ENCODE peak calls at places on chromosome 17, in eight cellular contexts. B is left ventricle myocardium inferior; U is stimulated activated CD4-positive, alpha-beta T cell treated with anti-CD3 and anti-CD28 coated beads, TNF-alpha, amount 100 ng/mL, for 1 hour; H is effector memory CD8-positive, alpha-beta T cell; J is activated naive CD4-positive, alpha-beta T cell treated with anti-CD3 and anti-CD28 coated beads for 36 hours; F is amygdala; Z is RWPE2; E is HCEC 1CT. Y is an unnamed sample.

GRCh38 chr17:17886747-17887146 is 50.0 kb upstream of the SREBF1 start:
- DNase-seq in U (no peak), F (no peak), B (no peak), J (no peak), H (no peak), E (no peak), Z (no peak), Y (no peak)

GRCh38 chr17:41792835-41793748 is 6.6 kb upstream of the JUP start:
- DNase-seq in H (no peak), Z (peak), F (no peak), U (no peak), J (peak), E (no peak), B (peak), Y (no peak)

GRCh38 chr17:7313028-7313889 is 1.9 kb downstream of the GPS2 start:
- DNase-seq in B (no peak), H (no peak), U (no peak), E (no peak), F (no peak), Z (no peak), J (no peak), Y (no peak)

GRCh38 chr17:39002991-39003715 is 36.0 kb upstream of the FBXO47 start:
- DNase-seq in J (peak), F (no peak), H (peak), E (no peak), Z (no peak), U (no peak), B (peak), Y (no peak)

GRCh38 chr17:36594626-36595401 is 3.1 kb downstream of the DHRS11 start:
- DNase-seq in U (no peak), J (no peak), F (no peak), E (no peak), B (no peak), Z (no peak), H (no peak), Y (no peak)

GRCh38 chr17:79623786-79624657 is 13.2 kb upstream of the RBFOX3 start:
- DNase-seq in J (peak), F (no peak), U (no peak), H (no peak), Z (peak), E (no peak), B (peak), Y (no peak)

GRCh38 chr17:64507418-64507766 is 615 bp downstream of the CEP95 start:
- DNase-seq in F (no peak), E (peak), B (no peak), Z (no peak), H (peak), U (no peak), J (peak), Y (peak)

GRCh38 chr17:51322390-51323029 is 62.2 kb downstream of the UTP18 start:
- DNase-seq in F (no peak), H (no peak), J (peak), B (no peak), Z (no peak), E (peak), U (no peak), Y (no peak)

GRCh38 chr17:34607917-34608316 is 28.5 kb downstream of the TMEM132E start:
- DNase-seq in H (no peak), B (no peak), U (no peak), Z (no peak), E (no peak), J (no peak), F (no peak), Y (no peak)

GRCh38 chr17:67475161-67475887 is 98.2 kb downstream of the PITPNC1 start:
- DNase-seq in E (peak), U (peak), J (peak), F (no peak), H (peak), B (peak), Z (peak), Y (peak)